ENCODE peak calls at places on chromosomes 11 and 22, in nine cellular contexts. M is RWPE2, B is OCI-LY7, T is SK-N-SH, X is fibroblast of pulmonary artery, Z is epithelial cell of esophagus, P is omental fat pad, V is HFF-Myc, W is GM20000. F is an unnamed sample.

GRCh38 chr11:36157151-36157519 is 132.1 kb downstream of the COMMD9 start:
- DNase-seq in M (no peak), B (no peak), T (no peak), X (peak), Z (no peak), P (no peak), V (no peak), W (no peak), F (no peak)

GRCh38 chr22:23501708-23502107 is 78.4 kb downstream of the IGLL1 start:
- DNase-seq in M (no peak), B (no peak), T (peak), X (no peak), Z (no peak), P (no peak), V (no peak), W (no peak), F (no peak)

GRCh38 chr11:93054881-93055280 is 85.4 kb downstream of the MTNR1B start:
- DNase-seq in M (peak), B (no peak), T (no peak), X (peak), Z (peak), P (no peak), V (peak), W (no peak), F (no peak)

GRCh38 chr22:20126284-20127029 is 5.1 kb upstream of the ZDHHC8 start:
- DNase-seq in M (no peak), B (no peak), T (no peak), X (no peak), Z (no peak), P (no peak), V (no peak), W (no peak), F (no peak)

GRCh38 chr11:70481625-70482528 is 83.5 kb downstream of the CTTN start:
- DNase-seq in M (no peak), B (no peak), T (no peak), X (no peak), Z (no peak), P (no peak), V (no peak), W (no peak), F (no peak)

GRCh38 chr22:30176431-30176830 is 70.1 kb downstream of the LIF start:
- DNase-seq in M (no peak), B (no peak), T (no peak), X (no peak), Z (peak), P (no peak), V (no peak), W (no peak), F (no peak)

GRCh38 chr11:70539360-70540095 is 141.2 kb downstream of the CTTN start:
- DNase-seq in M (peak), B (no peak), T (peak), X (no peak), Z (no peak), P (no peak), V (no peak), W (no peak), F (no peak)

GRCh38 chr11:11981364-11981763 is 27.1 kb downstream of the DKK3 start:
- DNase-seq in M (no peak), B (no peak), T (no peak), X (no peak), Z (no peak), P (no peak), V (no peak), W (no peak), F (no peak)

GRCh38 chr11:128026596-128026995 is 560.8 kb downstream of the ETS1 start:
- DNase-seq in M (peak), B (no peak), T (no peak), X (peak), Z (peak), P (no peak), V (peak), W (no peak), F (no peak)

GRCh38 chr22:25729016-25729415 is 13.0 kb upstream of the MYO18B start:
- DNase-seq in M (no peak), B (no peak), T (no peak), X (no peak), Z (no peak), P (no peak), V (no peak), W (no peak), F (no peak)

GRCh38 chr22:26330971-26331625 is 98.0 kb upstream of the ASPHD2 start:
- DNase-seq in M (no peak), B (peak), T (peak), X (peak), Z (peak), P (no peak), V (peak), W (peak), F (peak)

GRCh38 chr22:31055322-31056159 is 25.6 kb upstream of the SMTN start:
- DNase-seq in M (peak), B (no peak), T (peak), X (peak), Z (peak), P (peak), V (peak), W (no peak), F (peak)

GRCh38 chr11:45180158-45180887 is 33.9 kb downstream of the PRDM11 start:
- DNase-seq in M (no peak), B (no peak), T (peak), X (no peak), Z (peak), P (no peak), V (no peak), W (peak), F (peak)

GRCh38 chr11:128279861-128280260 is 307.5 kb downstream of the ETS1 start:
- DNase-seq in M (no peak), B (no peak), T (no peak), X (peak), Z (peak), P (no peak), V (no peak), W (no peak), F (no peak)

GRCh38 chr11:93849751-93850584 is 450 bp downstream of the VSTM5 start:
- DNase-seq in M (no peak), B (no peak), T (peak), X (peak), Z (no peak), P (no peak), V (no peak), W (no peak), F (no peak)

GRCh38 chr22:37169412-37169811 is 18.6 kb downstream of the C1QTNF6 start:
- DNase-seq in M (peak), B (no peak), T (no peak), X (no peak), Z (no peak), P (no peak), V (no peak), W (no peak), F (no peak)

GRCh38 chr11:71135112-71135511 is 117.3 kb downstream of the SHANK2 start:
- DNase-seq in M (no peak), B (no peak), T (no peak), X (no peak), Z (no peak), P (no peak), V (no peak), W (no peak), F (no peak)

GRCh38 chr11:73473252-73473651 is 97.1 kb downstream of the RELT start:
- DNase-seq in M (no peak), B (no peak), T (no peak), X (no peak), Z (no peak), P (no peak), V (no peak), W (no peak), F (no peak)

GRCh38 chr11:125262825-125263218 is 98.3 kb downstream of the PKNOX2 start:
- DNase-seq in M (no peak), B (no peak), T (no peak), X (peak), Z (no peak), P (no peak), V (no peak), W (no peak), F (no peak)
- TF ChIP-seq CTCF in M (no peak), B (no peak), T (no peak), X (no peak), Z (no peak), P (no peak), V (no peak), W (no peak), F (no peak)

GRCh38 chr11:116840224-116840745 is 2.9 kb upstream of the APOA1 start:
- DNase-seq in M (no peak), B (peak), T (no peak), X (peak), Z (no peak), P (no peak), V (no peak), W (no peak), F (no peak)
- TF ChIP-seq CTCF in M (no peak), B (peak), T (peak), X (peak), Z (no peak), P (no peak), V (peak), W (no peak), F (no peak)

GRCh38 chr11:79159657-79160450 is 281.0 kb downstream of the TENM4 start:
- DNase-seq in M (no peak), B (no peak), T (no peak), X (peak), Z (no peak), P (no peak), V (no peak), W (no peak), F (no peak)
- TF ChIP-seq CTCF in M (peak), B (peak), T (peak), X (peak), Z (peak), P (no peak), V (peak), W (no peak), F (no peak)

DNA sequence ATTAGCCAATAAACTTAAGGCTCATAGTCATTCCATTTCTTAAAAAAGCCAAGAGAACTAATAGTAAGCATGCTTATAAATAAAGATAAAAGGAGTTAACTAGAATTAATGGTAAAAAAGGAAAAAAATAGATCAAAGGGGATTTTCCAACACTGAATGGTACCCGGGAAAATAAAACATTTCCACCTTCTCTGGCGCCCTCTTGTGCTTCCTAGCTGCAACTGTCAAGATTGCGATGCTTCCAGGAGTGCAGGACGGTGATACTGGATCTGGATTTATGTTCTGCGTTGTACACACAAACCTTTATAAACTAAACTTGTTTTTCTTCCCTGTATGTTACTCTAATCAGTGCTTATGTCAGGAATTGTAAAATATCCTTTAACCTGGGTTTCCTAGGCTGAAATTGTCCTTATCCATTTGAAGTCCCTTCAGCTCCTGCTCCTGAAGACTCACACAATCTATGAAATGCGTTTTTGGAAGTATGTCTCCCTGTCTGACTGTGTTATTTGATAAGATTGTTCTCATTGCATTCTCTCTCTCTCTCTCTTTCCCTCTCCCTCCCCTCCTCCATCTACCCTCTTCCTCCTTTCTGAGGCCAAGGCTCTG is 9.6 kb upstream of the HTATIP2 start:
- DNase-seq in M (no peak), B (peak), T (peak), X (peak), Z (peak), P (no peak), V (no peak), W (peak), F (peak)
- TF ChIP-seq CTCF in M (peak), B (peak), T (peak), X (peak), Z (peak), P (no peak), V (peak), W (peak), F (peak)

DNA sequence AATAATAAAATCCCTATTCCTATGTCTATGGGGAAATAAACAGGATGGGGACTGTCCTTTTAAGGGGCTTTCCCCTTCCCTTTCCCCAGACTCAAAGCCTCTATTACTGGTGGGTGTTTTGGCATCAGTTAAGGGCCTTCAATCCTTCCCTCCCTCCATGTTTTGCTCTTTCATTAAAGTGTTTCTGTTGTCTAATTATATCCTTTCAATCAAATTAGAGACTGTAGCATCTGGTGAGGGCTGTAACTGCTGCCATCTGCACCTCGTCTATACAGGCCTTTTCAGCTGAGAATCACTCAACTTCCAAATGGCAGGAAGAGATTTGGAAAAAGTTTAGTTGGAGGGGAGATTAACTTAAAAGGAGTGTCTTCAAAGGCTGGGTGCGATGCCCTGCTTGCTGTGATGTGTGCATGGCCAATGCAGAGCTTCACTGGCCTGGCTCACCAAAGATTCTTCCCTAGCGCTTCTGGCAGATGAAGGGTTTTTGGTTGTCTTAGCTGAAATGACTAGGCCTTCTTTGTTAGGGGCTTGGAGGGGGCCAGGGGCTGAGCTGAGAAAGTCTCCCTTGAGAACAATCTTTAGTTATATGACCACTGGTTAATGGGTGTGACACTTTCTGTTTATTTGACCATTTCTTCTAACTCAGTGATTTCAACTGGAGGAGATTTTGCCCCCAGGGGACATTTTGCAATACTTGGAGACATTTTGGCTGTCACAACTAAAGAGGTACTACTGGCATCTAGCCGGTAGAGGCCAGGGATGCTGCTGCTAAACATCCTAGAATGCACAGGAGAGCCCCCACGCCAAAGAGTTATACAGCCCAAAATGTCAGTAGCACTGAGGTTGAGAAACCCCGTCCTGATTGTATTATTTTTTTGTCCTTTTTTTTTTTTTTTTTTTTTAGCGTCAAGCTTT is 7.5 kb downstream of the KREMEN1 start:
- DNase-seq in M (no peak), B (no peak), T (peak), X (no peak), Z (peak), P (no peak), V (no peak), W (no peak), F (no peak)
- TF ChIP-seq CTCF in M (no peak), B (no peak), T (no peak), X (no peak), Z (peak), P (no peak), V (no peak), W (no peak), F (no peak)

F was measured in nephron progenitor cell.